ENCODE peak calls at places on chromosomes 16 and 17, in four cellular contexts. P, O, M and G are unnamed samples. For H3K9me1, the result is how much of the 10 kb centered on the place peaks cover.

GRCh38 chr17:77645441-77646430 is 312.8 kb upstream of the TNRC6C start:
- DNase-seq in P (no peak), O (no peak), M (no peak), G (no peak)

GRCh38 chr17:39144414-39144813 is 7.0 kb downstream of the PLXDC1 start:
- DNase-seq in P (no peak), O (peak), M (no peak), G (peak)

GRCh38 chr17:2181206-2181983 is 122.2 kb downstream of the SMG6 start:
- DNase-seq in P (no peak), O (peak), M (peak), G (no peak)

GRCh38 chr17:57672971-57673370 is 72.1 kb downstream of the CCDC182 start:
- DNase-seq in P (no peak), O (no peak), M (no peak), G (no peak)

GRCh38 chr17:44865921-44866320 is 18.2 kb downstream of the HIGD1B start:
- DNase-seq in P (no peak), O (no peak), M (no peak), G (no peak)

GRCh38 chr16:12646490-12647274 is 157.0 kb downstream of the CPPED1 start:
- DNase-seq in P (no peak), O (no peak), M (peak), G (no peak)

GRCh38 chr17:382644-383533 is 30.3 kb upstream of the RPH3AL start:
- DNase-seq in P (no peak), O (peak), M (no peak), G (no peak)

GRCh38 chr17:20266806-20267458 is 200.4 kb downstream of the LGALS9B start:
- DNase-seq in P (peak), O (peak), M (no peak), G (no peak)

GRCh38 chr17:40963838-40964237 is 2.9 kb downstream of the KRT39 start:
- DNase-seq in P (peak), O (no peak), M (peak), G (no peak)

GRCh38 chr17:60586288-60586974 is 13.6 kb upstream of the PPM1D start:
- DNase-seq in P (no peak), O (peak), M (no peak), G (no peak)

GRCh38 chr17:6474376-6474775 is 30.1 kb downstream of the PIMREG start:
- DNase-seq in P (no peak), O (no peak), M (no peak), G (no peak)

GRCh38 chr17:66689192-66689591 is 145.7 kb upstream of the CACNG5 start:
- DNase-seq in P (no peak), O (no peak), M (no peak), G (no peak)

GRCh38 chr16:1297413-1297773 is 12.0 kb upstream of the UBE2I start:
- DNase-seq in P (no peak), O (no peak), M (no peak), G (no peak)

GRCh38 chr17:27082023-27082774 is 211.7 kb upstream of the WSB1 start:
- DNase-seq in P (no peak), O (no peak), M (no peak), G (no peak)

GRCh38 chr17:27081002-27081638 is 212.8 kb upstream of the WSB1 start:
- DNase-seq in P (no peak), O (no peak), M (no peak), G (no peak)

GRCh38 chr17:27082775-27083154 is 211.1 kb upstream of the WSB1 start:
- DNase-seq in P (no peak), O (no peak), M (no peak), G (no peak)

GRCh38 chr17:27085517-27085916 is 208.4 kb upstream of the WSB1 start:
- DNase-seq in P (no peak), O (no peak), M (no peak), G (no peak)

DNA sequence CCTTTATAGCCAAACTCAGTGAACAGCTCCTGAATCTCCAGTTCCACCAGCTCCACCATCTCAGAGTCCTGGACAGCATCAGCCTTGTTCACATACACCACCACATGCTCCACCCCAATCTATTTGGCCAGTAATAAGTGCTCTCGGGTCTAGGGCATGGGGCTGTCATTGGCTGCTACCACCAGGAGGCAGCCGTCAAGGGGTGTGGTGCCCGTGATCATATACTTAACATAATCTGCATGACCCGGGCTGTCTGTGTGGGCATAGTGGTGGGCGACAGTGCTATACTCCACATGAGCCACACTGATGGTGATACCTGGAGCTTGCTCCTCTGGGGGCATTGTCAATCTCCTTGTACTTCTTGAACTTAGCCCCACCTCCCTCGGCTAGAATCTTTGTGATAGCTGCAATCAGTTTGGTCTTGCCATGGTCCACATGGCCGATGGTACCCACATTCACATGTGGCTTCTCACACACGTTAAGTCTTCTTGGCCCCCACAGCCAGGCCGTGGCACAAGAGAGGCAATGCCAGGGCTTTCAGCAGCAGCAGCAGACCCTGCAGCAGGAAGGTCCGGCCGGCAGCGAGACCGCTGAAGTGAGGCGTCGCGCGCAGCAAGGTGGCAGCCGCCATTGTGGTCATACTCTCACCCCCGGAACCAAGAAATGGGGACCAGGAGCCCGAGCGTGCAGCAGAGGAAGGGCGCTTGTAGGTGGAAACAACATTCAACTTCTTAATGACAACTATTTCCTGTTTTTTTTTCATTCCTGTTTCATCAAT is 210.3 kb upstream of the WSB1 start:
- DNase-seq in P (no peak), O (no peak), M (no peak), G (no peak)
- H3K9me1 ChIP-seq in P (under half), O (under half), M (under half), G (under half)

DNA sequence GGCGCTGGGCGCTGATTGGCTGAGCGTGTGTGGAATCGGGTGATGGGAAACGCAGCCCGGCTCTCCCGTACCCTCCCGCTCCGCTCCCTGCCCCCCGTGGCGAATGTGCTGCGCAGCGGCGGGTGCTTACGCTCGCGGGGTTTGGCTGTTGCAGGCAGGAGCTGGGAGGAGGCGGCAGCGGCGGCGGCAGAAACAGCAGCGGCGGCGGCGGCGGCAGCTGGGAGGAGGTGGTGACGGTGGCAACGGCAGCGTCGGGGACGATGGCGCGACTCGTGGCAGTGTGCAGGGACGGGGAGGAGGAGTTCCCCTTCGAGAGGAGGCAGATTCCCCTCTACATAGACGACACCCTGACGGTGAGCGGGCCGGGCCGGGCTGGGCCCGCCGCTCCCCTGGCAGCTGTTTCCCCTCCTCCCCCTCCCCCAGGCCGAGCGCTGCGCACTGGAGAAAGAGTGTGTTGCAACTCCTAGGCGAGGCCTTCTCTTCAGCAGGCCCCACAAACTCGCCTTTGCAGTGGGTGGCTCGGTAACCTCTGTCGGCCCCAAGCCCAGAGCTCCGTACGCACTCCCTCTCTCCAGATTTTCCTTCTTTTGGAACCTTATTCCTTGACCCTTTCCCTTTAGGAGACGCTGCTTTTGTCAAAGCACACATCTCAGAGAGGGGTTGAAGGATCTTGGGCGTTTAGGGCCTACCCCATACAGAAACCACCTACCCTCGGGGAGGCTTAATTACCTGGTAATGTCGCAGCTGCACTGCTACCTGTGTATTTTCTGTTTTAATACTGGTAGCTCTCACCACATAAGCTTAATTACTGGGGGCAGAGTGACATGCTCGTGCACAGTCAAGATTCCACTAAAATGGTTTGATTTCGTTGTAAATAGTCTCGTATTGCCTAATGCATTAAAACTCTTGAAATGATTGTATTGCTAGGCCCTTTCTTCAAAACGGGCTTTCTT is 1.0 kb downstream of the GGNBP2 start:
- DNase-seq in P (peak), O (peak), M (peak), G (no peak)
- TF ChIP-seq CTCF in P (peak), O (no peak), M (peak), G (no peak)

GRCh38 chr17:82291582-82292250 is 18.2 kb upstream of the CSNK1D start:
- DNase-seq in P (no peak), O (no peak), M (no peak), G (no peak)

GRCh38 chr17:82292251-82293154 is 19.0 kb upstream of the CSNK1D start:
- DNase-seq in P (peak), O (peak), M (peak), G (peak)

GRCh38 chr17:82296511-82297279 is 20.7 kb downstream of the CD7 start:
- DNase-seq in P (no peak), O (no peak), M (no peak), G (no peak)

GRCh38 chr17:82295472-82295814 is 21.9 kb upstream of the CSNK1D start:
- DNase-seq in P (no peak), O (no peak), M (no peak), G (no peak)

DNA sequence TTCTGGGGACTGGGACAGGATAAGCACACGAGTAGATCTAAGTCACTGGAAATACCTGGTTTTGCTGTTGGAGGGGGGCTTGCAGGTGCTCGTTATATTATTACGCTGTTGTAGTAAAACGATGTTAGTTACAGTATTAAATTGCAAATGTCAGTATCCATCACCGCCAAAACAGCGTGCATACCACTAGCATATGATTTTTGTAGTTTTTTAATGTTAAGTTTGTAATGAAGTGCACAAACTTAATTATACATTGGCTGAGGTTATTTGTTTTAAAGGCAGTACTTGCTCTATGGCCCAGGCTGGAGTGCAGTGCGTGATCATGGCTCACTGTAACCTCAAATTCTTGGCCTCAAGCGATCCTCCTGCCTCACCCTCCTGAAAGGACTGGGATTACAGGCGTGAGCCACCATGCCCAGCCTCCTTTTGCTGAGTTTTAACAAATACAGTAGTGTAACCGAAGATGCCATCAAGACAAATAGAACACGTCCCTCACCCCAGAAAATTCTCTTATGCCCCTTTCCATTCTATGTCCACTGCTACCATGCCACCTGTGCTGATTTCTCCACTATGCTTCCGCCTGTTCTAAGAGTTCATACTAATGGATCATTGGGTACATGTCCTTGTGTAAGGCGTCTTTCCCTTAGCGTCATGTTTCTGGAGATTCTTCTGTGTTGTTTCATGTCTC is 20.7 kb upstream of the CSNK1D start:
- DNase-seq in P (no peak), O (peak), M (peak), G (no peak)
- H3K4me3 ChIP-seq in P (peak), O (no peak), M (no peak), G (no peak)

GRCh38 chr17:32859857-32860525 is 16.9 kb downstream of the MYO1D start:
- DNase-seq in P (peak), O (no peak), M (no peak), G (no peak)
- H3K9me1 ChIP-seq in P (under half), O (under half), M (under half), G (under half)

GRCh38 chr17:73196500-73196899 is 3.6 kb downstream of the COG1 start:
- DNase-seq in P (no peak), O (no peak), M (peak), G (no peak)
- TF ChIP-seq CTCF in P (peak), O (peak), M (peak), G (peak)

GRCh38 chr17:48645639-48646182 is 19.6 kb upstream of the HOXB9 start:
- DNase-seq in P (no peak), O (no peak), M (no peak), G (no peak)
- H3K4me3 ChIP-seq in P (peak), O (no peak), M (no peak), G (no peak)

GRCh38 chr16:22260490-22260889 is 36.7 kb upstream of the POLR3E start:
- DNase-seq in P (no peak), O (no peak), M (no peak), G (no peak)
- H3K9me1 ChIP-seq in P (under half), O (under half), M (under half), G (under half)

GRCh38 chr16:56349086-56349415 is 76.3 kb downstream of the AMFR start:
- DNase-seq in P (no peak), O (no peak), M (no peak), G (no peak)
- TF ChIP-seq CTCF in P (no peak), O (no peak), M (no peak), G (no peak)

GRCh38 chr16:85438981-85439639 is 174.0 kb upstream of the GSE1 start:
- DNase-seq in P (no peak), O (no peak), M (no peak), G (no peak)

GRCh38 chr16:85435298-85435697 is 177.8 kb upstream of the GSE1 start:
- DNase-seq in P (no peak), O (no peak), M (no peak), G (no peak)

GRCh38 chr16:85437161-85438052 is 175.7 kb upstream of the GSE1 start:
- DNase-seq in P (peak), O (no peak), M (no peak), G (no peak)

GRCh38 chr16:85436207-85436606 is 176.9 kb upstream of the GSE1 start:
- DNase-seq in P (no peak), O (no peak), M (no peak), G (no peak)

DNA sequence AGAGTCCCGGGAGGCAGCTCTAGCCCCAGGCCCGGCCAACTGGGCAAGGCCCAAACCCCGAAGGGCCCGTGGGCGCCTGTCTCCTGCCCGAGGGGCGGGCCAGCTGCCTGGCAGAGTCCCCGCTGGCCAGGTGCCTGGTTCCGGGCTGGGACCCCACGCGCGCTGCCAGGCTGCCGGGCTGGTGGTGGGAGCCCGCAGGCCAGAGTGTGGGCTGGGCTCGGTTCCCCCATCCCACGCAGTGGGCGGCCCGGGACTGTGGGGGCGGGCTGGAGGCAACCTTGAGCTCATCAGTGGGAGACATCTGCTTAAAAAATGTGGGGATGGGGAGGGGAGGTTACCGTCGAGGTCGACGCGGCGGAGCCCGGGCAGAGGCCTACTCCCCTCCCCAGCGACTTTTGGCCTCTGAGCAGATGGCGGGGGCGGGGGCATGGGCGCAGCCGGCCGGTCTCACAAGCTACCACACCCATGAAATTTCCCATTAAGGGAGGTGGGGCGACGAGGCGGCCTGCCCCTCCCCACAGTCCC is 176.4 kb upstream of the GSE1 start:
- DNase-seq in P (peak), O (no peak), M (no peak), G (no peak)
- H3K4me3 ChIP-seq in P (peak), O (no peak), M (no peak), G (no peak)

GRCh38 chr16:83856846-83857245 is 42.1 kb upstream of the MLYCD start:
- DNase-seq in P (no peak), O (no peak), M (no peak), G (no peak)

GRCh38 chr16:83863682-83864081 is 35.2 kb upstream of the MLYCD start:
- DNase-seq in P (peak), O (no peak), M (no peak), G (no peak)

GRCh38 chr16:83859265-83859664 is 39.6 kb upstream of the MLYCD start:
- DNase-seq in P (no peak), O (no peak), M (no peak), G (no peak)

DNA sequence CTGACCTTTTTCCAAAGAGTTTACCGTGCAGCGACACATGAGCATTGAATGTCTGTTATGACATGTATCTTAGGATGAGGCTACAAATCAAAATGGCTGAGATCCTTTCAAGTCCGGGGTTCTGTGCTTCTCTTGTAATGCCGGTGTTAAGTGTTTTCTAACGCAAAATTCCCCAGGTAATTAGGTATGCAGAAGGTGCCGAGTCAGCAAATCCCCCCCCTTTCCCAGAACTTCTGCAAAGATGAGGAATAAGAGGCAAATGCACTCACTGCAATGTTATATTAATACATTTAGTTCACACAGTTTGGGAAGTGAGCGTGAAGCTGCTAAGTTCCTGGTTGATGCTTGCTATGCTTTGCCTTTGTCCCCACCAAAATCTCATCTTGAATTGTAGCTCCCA is 36.3 kb upstream of the MLYCD start:
- DNase-seq in P (no peak), O (no peak), M (no peak), G (no peak)
- H3K9me1 ChIP-seq in P (under half), O (under half), M (under half), G (under half)